ENCODE peak calls at places on chromosomes 4 and X, in five cellular contexts. One of them, this sample, is unnamed. For H3K36me3, the result is how much of the 10 kb centered on the place peaks cover.

GRCh38 chrX:104712515-104712914 is 146.5 kb downstream of the IL1RAPL2 start:
- DNase-seq in GM06990: no peak
- DNase-seq in esophagus squamous epithelium: no peak
- DNase-seq in heart right ventricle: no peak
- DNase-seq in astrocyte: no peak
- DNase-seq in this sample: no peak

GRCh38 chr4:155704841-155705404 is 38.3 kb downstream of the GUCY1A1 start:
- DNase-seq in GM06990: no peak
- DNase-seq in esophagus squamous epithelium: no peak
- DNase-seq in heart right ventricle: no peak
- DNase-seq in astrocyte: no peak
- DNase-seq in this sample: no peak

GRCh38 chr4:176287546-176287945 is 18.5 kb upstream of the ASB5 start:
- DNase-seq in GM06990: no peak
- DNase-seq in esophagus squamous epithelium: no peak
- DNase-seq in heart right ventricle: no peak
- DNase-seq in astrocyte: no peak
- DNase-seq in this sample: no peak

GRCh38 chr4:81260443-81261102 is 45.6 kb upstream of the PRKG2 start:
- DNase-seq in GM06990: no peak
- DNase-seq in esophagus squamous epithelium: no peak
- DNase-seq in heart right ventricle: no peak
- DNase-seq in astrocyte: no peak
- DNase-seq in this sample: no peak

GRCh38 chrX:15269618-15270521 is at the start of gene ASB9:
- DNase-seq in GM06990: no peak
- DNase-seq in esophagus squamous epithelium: no peak
- DNase-seq in heart right ventricle: no peak
- DNase-seq in astrocyte: peak
- DNase-seq in this sample: peak

GRCh38 chrX:106168107-106168506 is at the start of gene PWWP3B:
- DNase-seq in GM06990: no peak
- DNase-seq in esophagus squamous epithelium: no peak
- DNase-seq in heart right ventricle: peak
- DNase-seq in astrocyte: peak
- DNase-seq in this sample: no peak

GRCh38 chr4:103018391-103019318 is 850 bp downstream of the SLC9B1 start:
- DNase-seq in GM06990: no peak
- DNase-seq in esophagus squamous epithelium: no peak
- DNase-seq in heart right ventricle: no peak
- DNase-seq in astrocyte: no peak
- DNase-seq in this sample: peak

GRCh38 chrX:50430917-50431316 is 39.7 kb downstream of the DGKK start:
- DNase-seq in GM06990: no peak
- DNase-seq in esophagus squamous epithelium: no peak
- DNase-seq in heart right ventricle: no peak
- DNase-seq in astrocyte: no peak
- DNase-seq in this sample: no peak

GRCh38 chrX:132909643-132910042 is 48.8 kb downstream of the HS6ST2 start:
- DNase-seq in GM06990: no peak
- DNase-seq in esophagus squamous epithelium: no peak
- DNase-seq in heart right ventricle: no peak
- DNase-seq in astrocyte: peak
- DNase-seq in this sample: peak

GRCh38 chrX:137194164-137194563 is 160.4 kb upstream of the GPR101 start:
- DNase-seq in GM06990: no peak
- DNase-seq in esophagus squamous epithelium: no peak
- DNase-seq in heart right ventricle: no peak
- DNase-seq in astrocyte: no peak
- DNase-seq in this sample: no peak

GRCh38 chr4:385934-386707 is 48.5 kb downstream of the ZNF141 start:
- DNase-seq in GM06990: no peak
- DNase-seq in esophagus squamous epithelium: no peak
- DNase-seq in heart right ventricle: no peak
- DNase-seq in astrocyte: no peak
- DNase-seq in this sample: no peak

GRCh38 chr4:126130200-126130599 is 815.4 kb downstream of the FAT4 start:
- DNase-seq in GM06990: no peak
- DNase-seq in esophagus squamous epithelium: no peak
- DNase-seq in heart right ventricle: no peak
- DNase-seq in astrocyte: no peak
- DNase-seq in this sample: no peak

GRCh38 chr4:156252300-156253016 is 298.8 kb upstream of the CTSO start:
- DNase-seq in GM06990: no peak
- DNase-seq in esophagus squamous epithelium: no peak
- DNase-seq in heart right ventricle: no peak
- DNase-seq in astrocyte: peak
- DNase-seq in this sample: peak

GRCh38 chrX:2500681-2501151 is at the start of the genes DHRSX and ZBED1:
- DNase-seq in GM06990: peak
- DNase-seq in esophagus squamous epithelium: no peak
- DNase-seq in heart right ventricle: peak
- DNase-seq in astrocyte: no peak
- DNase-seq in this sample: peak

GRCh38 chrX:24733111-24733510 is 39.4 kb downstream of the POLA1 start:
- DNase-seq in GM06990: no peak
- DNase-seq in esophagus squamous epithelium: no peak
- DNase-seq in heart right ventricle: no peak
- DNase-seq in astrocyte: no peak
- DNase-seq in this sample: no peak

GRCh38 chrX:105564536-105564935 is 257.8 kb upstream of the NRK start:
- DNase-seq in GM06990: no peak
- DNase-seq in esophagus squamous epithelium: no peak
- DNase-seq in heart right ventricle: no peak
- DNase-seq in astrocyte: peak
- DNase-seq in this sample: peak

DNA sequence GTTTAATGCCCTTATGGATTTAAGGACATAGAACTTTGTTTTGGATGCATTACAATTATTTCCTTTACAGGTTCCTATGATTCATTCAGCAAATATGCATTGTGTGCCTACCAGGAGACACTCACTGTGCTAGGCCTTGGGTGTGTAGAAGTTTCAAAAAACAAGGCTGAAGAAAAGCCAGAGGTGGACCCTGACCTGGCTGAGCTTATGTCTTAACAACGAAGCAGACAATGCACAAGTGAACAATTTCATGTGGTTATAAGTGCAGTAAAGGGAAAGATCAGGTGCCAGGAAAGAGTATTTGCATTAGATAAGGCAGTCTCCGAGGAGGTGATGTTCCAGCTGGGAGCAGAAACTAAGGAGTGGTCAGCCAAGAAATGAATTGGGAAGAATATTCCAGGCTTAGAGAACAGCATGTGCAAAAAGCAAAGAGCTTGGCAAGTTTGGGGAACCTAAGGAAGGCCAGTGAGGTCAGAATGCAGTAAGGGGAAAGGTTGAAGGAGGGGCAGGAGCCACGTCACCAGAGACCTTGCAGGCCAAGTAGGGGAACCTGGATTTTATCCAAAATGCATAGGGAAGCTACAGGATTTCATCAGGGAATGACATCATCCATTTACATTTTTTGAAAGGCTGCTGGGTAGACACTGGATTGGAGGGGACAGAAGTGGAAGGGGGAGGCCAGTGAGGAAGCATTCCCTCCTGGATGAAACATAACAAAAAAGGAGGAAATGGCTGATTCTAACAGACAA is 193.6 kb downstream of the SOWAHB start:
- DNase-seq in GM06990: no peak
- DNase-seq in esophagus squamous epithelium: no peak
- DNase-seq in heart right ventricle: no peak
- DNase-seq in astrocyte: peak
- DNase-seq in this sample: peak
- H3K4me3 ChIP-seq in GM06990: no peak
- H3K4me3 ChIP-seq in esophagus squamous epithelium: no peak
- H3K4me3 ChIP-seq in heart right ventricle: no peak
- H3K4me3 ChIP-seq in astrocyte: no peak
- H3K4me3 ChIP-seq in this sample: no peak

DNA sequence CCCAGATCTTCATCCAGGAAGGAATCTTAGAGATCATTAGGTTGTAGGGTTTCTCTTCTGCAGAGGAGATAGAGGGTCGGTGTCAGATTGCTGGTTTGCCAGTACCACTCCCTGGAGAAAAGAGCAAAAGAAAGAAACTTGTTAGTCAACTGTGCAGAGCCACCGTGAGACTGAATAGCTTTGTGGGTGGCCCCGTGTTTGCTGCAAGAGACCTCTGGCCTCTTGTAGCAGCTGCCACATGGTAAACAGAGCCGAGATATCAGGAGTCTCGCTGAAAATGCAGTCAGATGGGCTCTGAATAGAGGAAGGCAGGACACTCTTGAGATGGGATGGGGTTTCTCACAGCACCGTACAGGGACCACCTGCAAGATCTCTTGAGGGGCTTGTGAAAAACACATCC is 149.7 kb downstream of the PTTG2 start:
- DNase-seq in GM06990: no peak
- DNase-seq in esophagus squamous epithelium: no peak
- DNase-seq in heart right ventricle: no peak
- DNase-seq in astrocyte: no peak
- DNase-seq in this sample: no peak
- H3K36me3 ChIP-seq in GM06990: under half
- H3K36me3 ChIP-seq in esophagus squamous epithelium: under half
- H3K36me3 ChIP-seq in heart right ventricle: half or more
- H3K36me3 ChIP-seq in astrocyte: under half
- H3K36me3 ChIP-seq in this sample: under half

DNA sequence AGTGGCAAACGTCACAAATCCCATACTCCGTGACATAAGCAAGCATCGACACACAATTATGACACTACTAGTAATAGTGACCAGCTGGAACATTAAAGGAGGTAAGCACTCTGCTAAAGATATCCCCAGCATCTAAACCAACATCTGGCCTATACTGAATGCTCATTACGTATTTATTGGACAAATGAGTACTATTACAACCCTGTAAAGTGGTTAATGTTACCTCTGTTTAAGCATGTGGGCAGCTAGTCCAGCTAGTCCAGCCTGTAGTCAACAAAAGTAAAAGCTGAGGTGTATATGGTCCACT is 419 bp upstream of the RPGR start:
- DNase-seq in GM06990: no peak
- DNase-seq in esophagus squamous epithelium: no peak
- DNase-seq in heart right ventricle: no peak
- DNase-seq in astrocyte: no peak
- DNase-seq in this sample: no peak
- H3K4me3 ChIP-seq in GM06990: peak
- H3K4me3 ChIP-seq in esophagus squamous epithelium: peak
- H3K4me3 ChIP-seq in heart right ventricle: peak
- H3K4me3 ChIP-seq in astrocyte: peak
- H3K4me3 ChIP-seq in this sample: peak

GRCh38 chr4:163525982-163526381 is 31.5 kb downstream of the TMA16 start:
- DNase-seq in GM06990: no peak
- DNase-seq in esophagus squamous epithelium: no peak
- DNase-seq in heart right ventricle: no peak
- DNase-seq in astrocyte: no peak
- DNase-seq in this sample: no peak

GRCh38 chr4:163528618-163529017 is 34.1 kb downstream of the TMA16 start:
- DNase-seq in GM06990: no peak
- DNase-seq in esophagus squamous epithelium: no peak
- DNase-seq in heart right ventricle: no peak
- DNase-seq in astrocyte: no peak
- DNase-seq in this sample: no peak

GRCh38 chr4:163523791-163524365 is 29.4 kb downstream of the TMA16 start:
- DNase-seq in GM06990: no peak
- DNase-seq in esophagus squamous epithelium: no peak
- DNase-seq in heart right ventricle: no peak
- DNase-seq in astrocyte: no peak
- DNase-seq in this sample: no peak

GRCh38 chr4:163527172-163527571 is 32.7 kb downstream of the TMA16 start:
- DNase-seq in GM06990: no peak
- DNase-seq in esophagus squamous epithelium: no peak
- DNase-seq in heart right ventricle: no peak
- DNase-seq in astrocyte: no peak
- DNase-seq in this sample: no peak
- H3K36me3 ChIP-seq in GM06990: under half
- H3K36me3 ChIP-seq in esophagus squamous epithelium: under half
- H3K36me3 ChIP-seq in heart right ventricle: half or more
- H3K36me3 ChIP-seq in astrocyte: under half
- H3K36me3 ChIP-seq in this sample: half or more

GRCh38 chrX:111006119-111006518 is 89.9 kb upstream of the PAK3 start:
- DNase-seq in GM06990: no peak
- DNase-seq in esophagus squamous epithelium: no peak
- DNase-seq in heart right ventricle: no peak
- DNase-seq in astrocyte: no peak
- DNase-seq in this sample: no peak

GRCh38 chrX:111008126-111008525 is 87.9 kb upstream of the PAK3 start:
- DNase-seq in GM06990: no peak
- DNase-seq in esophagus squamous epithelium: no peak
- DNase-seq in heart right ventricle: no peak
- DNase-seq in astrocyte: no peak
- DNase-seq in this sample: no peak

GRCh38 chrX:111003118-111003517 is 92.9 kb upstream of the PAK3 start:
- DNase-seq in GM06990: no peak
- DNase-seq in esophagus squamous epithelium: no peak
- DNase-seq in heart right ventricle: no peak
- DNase-seq in astrocyte: no peak
- DNase-seq in this sample: no peak

GRCh38 chrX:111007238-111007637 is 88.8 kb upstream of the PAK3 start:
- DNase-seq in GM06990: no peak
- DNase-seq in esophagus squamous epithelium: no peak
- DNase-seq in heart right ventricle: no peak
- DNase-seq in astrocyte: no peak
- DNase-seq in this sample: no peak

GRCh38 chrX:111005151-111005550 is 90.8 kb upstream of the PAK3 start:
- DNase-seq in GM06990: no peak
- DNase-seq in esophagus squamous epithelium: no peak
- DNase-seq in heart right ventricle: no peak
- DNase-seq in astrocyte: no peak
- DNase-seq in this sample: no peak
- H3K4me3 ChIP-seq in GM06990: no peak
- H3K4me3 ChIP-seq in esophagus squamous epithelium: no peak
- H3K4me3 ChIP-seq in heart right ventricle: no peak
- H3K4me3 ChIP-seq in astrocyte: no peak
- H3K4me3 ChIP-seq in this sample: no peak

DNA sequence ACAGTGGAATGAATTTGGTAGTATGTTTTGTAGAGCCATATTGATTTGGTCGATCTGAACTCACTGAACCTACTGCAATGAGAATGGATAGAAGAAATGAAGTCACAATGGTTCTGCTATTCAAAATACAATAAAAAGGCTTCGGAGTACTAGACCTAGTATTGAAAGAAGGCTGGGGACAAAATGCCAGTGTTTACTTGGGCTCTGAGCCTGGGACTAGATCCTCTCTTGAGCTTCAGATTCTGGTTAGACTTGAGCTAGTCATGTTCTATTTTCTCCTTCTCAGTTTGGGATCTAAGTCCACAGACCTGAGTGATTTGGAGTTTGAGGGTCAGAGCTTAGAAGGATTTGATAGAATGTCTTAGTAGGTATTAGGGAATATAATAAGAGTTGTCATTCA is 9.9 kb downstream of the INTS12 start:
- DNase-seq in GM06990: no peak
- DNase-seq in esophagus squamous epithelium: no peak
- DNase-seq in heart right ventricle: no peak
- DNase-seq in astrocyte: no peak
- DNase-seq in this sample: no peak
- H3K36me3 ChIP-seq in GM06990: under half
- H3K36me3 ChIP-seq in esophagus squamous epithelium: under half
- H3K36me3 ChIP-seq in heart right ventricle: half or more
- H3K36me3 ChIP-seq in astrocyte: under half
- H3K36me3 ChIP-seq in this sample: under half

GRCh38 chr4:100569196-100569595 is 51.4 kb upstream of the EMCN start:
- DNase-seq in GM06990: peak
- DNase-seq in esophagus squamous epithelium: no peak
- DNase-seq in heart right ventricle: no peak
- DNase-seq in astrocyte: no peak
- DNase-seq in this sample: no peak
- H3K4me3 ChIP-seq in GM06990: no peak
- H3K4me3 ChIP-seq in esophagus squamous epithelium: no peak
- H3K4me3 ChIP-seq in heart right ventricle: no peak
- H3K4me3 ChIP-seq in astrocyte: no peak
- H3K4me3 ChIP-seq in this sample: no peak

GRCh38 chr4:38909015-38909414 is 41.4 kb downstream of the FAM114A1 start:
- DNase-seq in GM06990: no peak
- DNase-seq in esophagus squamous epithelium: no peak
- DNase-seq in heart right ventricle: no peak
- DNase-seq in astrocyte: no peak
- DNase-seq in this sample: no peak
- H3K36me3 ChIP-seq in GM06990: under half
- H3K36me3 ChIP-seq in esophagus squamous epithelium: under half
- H3K36me3 ChIP-seq in heart right ventricle: half or more
- H3K36me3 ChIP-seq in astrocyte: half or more
- H3K36me3 ChIP-seq in this sample: under half

This sample was measured in MG63.